ENCODE peak calls at places on chromosome 6, in seven cellular contexts. I is A172; A is activated gamma-delta T cell treated with Interleukin-2 at 50 U/mL for 16 hours; H is left cardiac atrium; W is left colon; Q is CD4-positive, alpha-beta T cell; U is progenitor cell of endocrine pancreas. M is an unnamed sample.

GRCh38 chr6:73460044-73460443 is 1.5 kb upstream of the MTO1 start:
- DNase-seq in I (no peak), A (no peak), H (no peak), W (no peak), Q (no peak), U (no peak), M (no peak)

GRCh38 chr6:5208039-5208438 is 52.7 kb downstream of the LYRM4 start:
- DNase-seq in I (no peak), A (no peak), H (no peak), W (no peak), Q (no peak), U (no peak), M (no peak)

GRCh38 chr6:157584036-157584435 is 203.0 kb downstream of the ZDHHC14 start:
- DNase-seq in I (no peak), A (no peak), H (no peak), W (no peak), Q (no peak), U (no peak), M (no peak)

GRCh38 chr6:33203443-33204164 is 851 bp upstream of the HSD17B8 start:
- DNase-seq in I (no peak), A (no peak), H (no peak), W (no peak), Q (no peak), U (no peak), M (no peak)

GRCh38 chr6:134323294-134323693 is 5.4 kb upstream of the SGK1 start:
- DNase-seq in I (no peak), A (no peak), H (no peak), W (no peak), Q (no peak), U (no peak), M (no peak)

GRCh38 chr6:134707342-134707982 is 242.4 kb downstream of the ALDH8A1 start:
- DNase-seq in I (peak), A (no peak), H (no peak), W (no peak), Q (no peak), U (no peak), M (no peak)

GRCh38 chr6:99521557-99522286 is 6.5 kb upstream of the USP45 start:
- DNase-seq in I (peak), A (no peak), H (peak), W (peak), Q (no peak), U (no peak), M (no peak)

GRCh38 chr6:17226766-17227338 is 54.3 kb upstream of the RBM24 start:
- DNase-seq in I (no peak), A (no peak), H (no peak), W (no peak), Q (no peak), U (no peak), M (no peak)

GRCh38 chr6:41372526-41373366 is 37.3 kb downstream of the NCR2 start:
- DNase-seq in I (no peak), A (no peak), H (no peak), W (no peak), Q (no peak), U (peak), M (no peak)

GRCh38 chr6:64680446-64680845 is 1026.6 kb downstream of the EYS start:
- DNase-seq in I (peak), A (no peak), H (no peak), W (no peak), Q (no peak), U (no peak), M (no peak)

M was measured in NK-92 treated with Interleukin-12 subunit alpha and Interleukin-12 subunit beta, amount 100 ng/mL, for 24 hours.